ENCODE peak calls at places on chromosomes 12 and 14, in six cellular contexts. Q is H1, N is HepG2, Y is K562, O is GM12891, M is GM12878. P is an unnamed sample.
A peak's percentile ranks its signal among the peaks of the same experiment; 100 is the strongest.

GRCh38 chr12:120276734-120277133 is 11.2 kb upstream of the PXN start:
- DNase-seq in M (no peak), O (no peak), Q (no peak), Y (no peak), N (peak; percentile 23), P (no peak)

GRCh38 chr12:48004039-48004940 is at the start of gene COL2A1:
- DNase-seq in Y (no peak), M (no peak), Q (peak; percentile 88), N (no peak), O (no peak), P (peak; percentile 38)

GRCh38 chr12:54840293-54840692 is 14.0 kb upstream of the MUCL1 start:
- DNase-seq in M (no peak), N (no peak), O (no peak), Q (no peak), Y (no peak), P (no peak)

GRCh38 chr12:46585854-46586621 is 213.5 kb upstream of the SLC38A2 start:
- DNase-seq in Y (peak; percentile 13), Q (no peak), N (peak; percentile 93), M (no peak), O (no peak), P (no peak)

GRCh38 chr12:94618995-94619695 is 31.2 kb downstream of the TMCC3 start:
- DNase-seq in N (no peak), Y (no peak), Q (no peak), M (no peak), O (no peak), P (no peak)

GRCh38 chr12:13727707-13728147 is 253.7 kb downstream of the GRIN2B start:
- DNase-seq in Y (no peak), N (no peak), M (no peak), O (no peak), Q (no peak), P (no peak)

GRCh38 chr12:28622416-28622815 is 432.2 kb downstream of the CCDC91 start:
- DNase-seq in O (no peak), N (no peak), M (no peak), Y (no peak), Q (no peak), P (no peak)

GRCh38 chr12:97758586-97758985 is 296.0 kb downstream of the RMST start:
- DNase-seq in N (no peak), Q (no peak), M (no peak), O (no peak), Y (no peak), P (no peak)

GRCh38 chr12:104805186-104805585 is 152.9 kb downstream of the SLC41A2 start:
- DNase-seq in O (no peak), M (no peak), N (no peak), Y (no peak), Q (no peak), P (no peak)

GRCh38 chr12:44876554-44877275 is 600 bp upstream of the NELL2 start:
- DNase-seq in Q (peak; percentile 87), Y (peak; percentile 23), N (no peak), O (peak; percentile 16), M (no peak), P (peak; percentile 25)

GRCh38 chr12:107335802-107336570 is 242.6 kb upstream of the CRY1 start:
- DNase-seq in M (no peak), O (no peak), Q (no peak), Y (no peak), N (no peak), P (no peak)

GRCh38 chr12:78035913-78036658 is 205.4 kb downstream of the NAV3 start:
- DNase-seq in N (no peak), Q (no peak), M (no peak), Y (no peak), O (no peak), P (no peak)

GRCh38 chr12:93279849-93280412 is 97.8 kb upstream of the NUDT4 start:
- DNase-seq in Q (no peak), Y (no peak), N (no peak), O (no peak), M (no peak), P (no peak)

GRCh38 chr12:89429539-89429938 is 77.2 kb upstream of the DUSP6 start:
- DNase-seq in Y (no peak), Q (no peak), N (no peak), M (no peak), O (no peak), P (no peak)

GRCh38 chr12:52741378-52742195 is 35.6 kb downstream of the KRT76 start:
- DNase-seq in M (no peak), O (peak; percentile 39), N (peak; percentile 24), Y (peak; percentile 61), Q (peak; percentile 90), P (peak; percentile 25)

GRCh38 chr12:128316981-128317526 is 50.1 kb downstream of the TMEM132C start:
- DNase-seq in N (no peak), Y (no peak), M (no peak), O (no peak), Q (no peak), P (no peak)

GRCh38 chr14:63910593-63911363 is 58.0 kb downstream of the SYNE2 start:
- DNase-seq in O (no peak), N (no peak), Y (no peak), M (no peak), Q (no peak), P (no peak)

GRCh38 chr12:93243382-93243688 is 134.4 kb upstream of the NUDT4 start:
- DNase-seq in N (no peak), Q (no peak), Y (no peak), O (no peak), M (peak; percentile 81), P (no peak)

GRCh38 chr14:99241314-99242035 is 30.5 kb downstream of the BCL11B start:
- DNase-seq in M (no peak), O (no peak), Q (no peak), Y (no peak), N (no peak), P (no peak)

GRCh38 chr12:2333516-2333915 is 280.7 kb downstream of the CACNA1C start:
- DNase-seq in M (no peak), Q (no peak), Y (no peak), O (no peak), N (no peak), P (no peak)

GRCh38 chr12:130514149-130514551 is 176.5 kb downstream of the PIWIL1 start:
- DNase-seq in N (no peak), M (no peak), Y (no peak), Q (peak; percentile 67), O (no peak), P (no peak)

GRCh38 chr14:69473271-69473670 is 11.3 kb upstream of the PLEKHD1 start:
- DNase-seq in Q (no peak), O (no peak), Y (no peak), M (no peak), N (no peak), P (no peak)

GRCh38 chr14:69471916-69472315 is 12.6 kb upstream of the PLEKHD1 start:
- DNase-seq in O (no peak), M (no peak), Q (no peak), Y (no peak), N (no peak), P (no peak)

GRCh38 chr14:69475194-69475818 is 9.2 kb upstream of the PLEKHD1 start:
- DNase-seq in N (peak; percentile 19), O (no peak), Y (no peak), M (no peak), Q (no peak), P (no peak)

GRCh38 chr14:69471436-69471835 is 13.1 kb upstream of the PLEKHD1 start:
- DNase-seq in Q (no peak), M (no peak), Y (no peak), N (no peak), O (no peak), P (no peak)
- TF ChIP-seq POLR2A in Q (no peak), M (no peak), Y (no peak), N (no peak), O (no peak), P (no peak)

GRCh38 chr12:31325877-31326631 is at the start of gene SINHCAF:
- DNase-seq in M (peak; percentile 92), Q (peak; percentile 99), N (peak; percentile 99), Y (peak; percentile 96), O (peak; percentile 84), P (peak; percentile 83)
- TF ChIP-seq POLR2AphosphoS5 in M (peak; percentile 99), Q (peak; percentile 100), N (peak; percentile 98), Y (peak; percentile 95), O (peak; percentile 98), P (peak; percentile 97)

DNA sequence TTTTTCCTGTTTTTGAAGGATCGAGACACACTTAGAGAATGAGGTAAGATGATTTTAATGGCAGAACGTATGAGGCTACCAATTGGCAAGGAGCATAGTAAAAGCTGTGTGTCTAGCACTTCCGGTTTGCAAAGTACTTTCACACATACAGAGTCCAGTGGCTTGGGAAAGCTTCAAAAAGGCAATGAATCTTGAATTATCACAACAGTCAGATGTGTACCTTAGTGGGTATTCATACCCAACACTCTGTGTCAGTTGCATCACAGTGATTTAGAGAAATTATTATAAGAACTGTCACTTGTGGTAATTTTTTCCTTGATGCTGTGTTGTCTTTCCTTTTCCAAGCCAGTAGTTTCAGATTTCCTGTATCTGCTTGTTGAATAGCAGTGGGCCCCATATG is 424.1 kb downstream of the PCNX1 start:
- DNase-seq in M (no peak), N (no peak), Y (no peak), O (no peak), Q (no peak), P (no peak)
- TF ChIP-seq TAF1 in M (no peak), N (no peak), Y (no peak), O (no peak), Q (no peak), P (no peak)

GRCh38 chr14:105483300-105484068 is 3.2 kb upstream of the CRIP1 start:
- DNase-seq in M (no peak), N (no peak), Q (peak; percentile 43), O (no peak), Y (no peak), P (no peak)

GRCh38 chr14:105485720-105486332 is 860 bp upstream of the CRIP1 start:
- DNase-seq in M (no peak), N (peak; percentile 74), Q (peak; percentile 83), O (no peak), Y (peak; percentile 81), P (no peak)

GRCh38 chr14:105484997-105485393 is 1.7 kb upstream of the CRIP1 start:
- DNase-seq in N (no peak), O (no peak), Q (peak; percentile 41), M (no peak), Y (no peak), P (no peak)

GRCh38 chr14:105482486-105483110 is 4.1 kb upstream of the CRIP1 start:
- DNase-seq in N (no peak), Y (no peak), Q (no peak), O (no peak), M (no peak), P (no peak)

DNA sequence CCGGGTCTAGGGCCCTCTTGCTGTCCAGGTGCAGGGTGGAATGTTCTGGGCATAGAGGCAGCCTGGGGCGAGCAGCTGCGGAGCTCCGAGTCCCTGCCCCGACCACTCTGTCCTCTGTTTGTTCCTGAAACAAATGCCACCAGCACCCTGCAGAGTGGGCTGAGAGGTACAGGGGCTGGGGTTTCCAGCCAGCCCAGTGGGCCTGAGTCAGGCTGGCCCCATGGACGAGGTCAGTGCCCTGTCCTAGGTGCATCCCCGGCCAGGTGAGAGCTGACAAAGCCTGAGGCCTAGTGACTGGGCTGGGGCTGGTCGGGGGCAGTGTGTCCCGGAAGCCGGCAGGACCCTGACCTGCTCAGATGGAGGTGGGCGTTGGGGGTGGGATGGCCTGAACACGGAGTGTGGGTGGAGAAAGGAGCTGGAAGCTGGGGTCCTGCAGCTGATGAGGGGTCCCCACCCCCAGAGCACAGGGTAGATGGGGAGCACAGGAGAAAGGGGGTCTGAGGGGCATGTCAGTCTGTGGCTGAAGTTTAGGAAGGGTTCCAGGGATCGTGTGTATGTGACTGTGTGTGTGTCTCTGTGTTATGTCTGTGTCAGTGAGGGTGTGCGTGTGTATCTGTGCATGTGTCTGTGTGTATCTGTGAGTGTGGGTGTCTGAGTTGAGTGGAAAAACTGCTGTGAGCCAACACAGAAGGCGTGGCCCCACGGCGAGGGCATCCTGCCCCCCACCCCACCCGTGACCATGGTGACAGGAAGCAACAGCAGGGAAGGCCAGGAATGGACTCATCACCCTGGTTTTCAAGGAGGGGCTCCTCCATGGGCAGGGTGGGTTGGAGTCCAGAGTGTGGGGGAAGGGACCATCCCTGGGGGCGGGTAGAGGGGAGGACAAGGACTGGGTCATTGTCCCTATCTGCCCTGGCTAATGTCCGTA is 2.4 kb upstream of the CRIP1 start:
- DNase-seq in N (no peak), O (no peak), Y (no peak), M (no peak), Q (peak; percentile 42), P (no peak)
- TF ChIP-seq POLR2A in N (no peak), O (no peak), Y (no peak), M (no peak), Q (no peak), P (no peak)